ENCODE peak calls at places on chromosomes 4 and X, in six cellular contexts. G is neuronal stem cell, A is IMR-90, R is H9, Y is H1, D is trophoblast cell. L is an unnamed sample.

GRCh38 chrX:149629730-149630387 is 1.7 kb downstream of the TMEM185A start:
- DNase-seq in G (no peak), A (no peak), R (no peak), Y (no peak), D (no peak), L (no peak)

GRCh38 chr4:139223682-139224317 is 46.8 kb upstream of the ELF2 start:
- DNase-seq in G (no peak), A (peak; percentile 76), R (no peak), Y (no peak), D (no peak), L (no peak)

GRCh38 chr4:124537971-124538370 is 174.6 kb downstream of the ANKRD50 start:
- DNase-seq in G (no peak), A (no peak), R (no peak), Y (no peak), D (no peak), L (no peak)

GRCh38 chr4:3816256-3816825 is 50.2 kb downstream of the ADRA2C start:
- DNase-seq in G (no peak), A (no peak), R (no peak), Y (no peak), D (no peak), L (no peak)

GRCh38 chr4:154029171-154029570 is 240.3 kb upstream of the SFRP2 start:
- DNase-seq in G (no peak), A (no peak), R (no peak), Y (no peak), D (no peak), L (no peak)

GRCh38 chr4:153040677-153041076 is 104.6 kb downstream of the FHDC1 start:
- DNase-seq in G (no peak), A (no peak), R (no peak), Y (no peak), D (no peak), L (no peak)

GRCh38 chrX:150293311-150294013 is 69.7 kb upstream of the MAMLD1 start:
- DNase-seq in G (no peak), A (no peak), R (no peak), Y (no peak), D (no peak), L (no peak)

GRCh38 chr4:79653871-79654270 is 245.8 kb upstream of the GK2 start:
- DNase-seq in G (no peak), A (no peak), R (no peak), Y (no peak), D (no peak), L (no peak)

GRCh38 chr4:55458164-55458563 is 62.4 kb downstream of the TMEM165 start:
- DNase-seq in G (no peak), A (peak; percentile 46), R (no peak), Y (no peak), D (no peak), L (no peak)

GRCh38 chr4:105088110-105088879 is 58.4 kb upstream of the TET2 start:
- DNase-seq in G (no peak), A (peak; percentile 98), R (peak; percentile 48), Y (peak; percentile 43), D (peak; percentile 87), L (peak; percentile 93)

GRCh38 chr4:94390804-94391410 is 48.3 kb upstream of the HPGDS start:
- DNase-seq in G (no peak), A (peak; percentile 4), R (no peak), Y (no peak), D (no peak), L (no peak)

GRCh38 chr4:104758574-104758973 is 263.9 kb upstream of the CXXC4 start:
- DNase-seq in G (no peak), A (no peak), R (no peak), Y (no peak), D (no peak), L (no peak)

GRCh38 chr4:139919513-139919912 is 234.5 kb downstream of the MAML3 start:
- DNase-seq in G (no peak), A (peak; percentile 65), R (no peak), Y (no peak), D (no peak), L (peak; percentile 87)

GRCh38 chrX:57119416-57119815 is 1.9 kb downstream of the SPIN2B start:
- DNase-seq in G (no peak), A (no peak), R (no peak), Y (no peak), D (no peak), L (no peak)

GRCh38 chrX:134764202-134764785 is 106.0 kb upstream of the PLAC1 start:
- DNase-seq in G (no peak), A (no peak), R (no peak), Y (no peak), D (peak; percentile 5), L (peak; percentile 43)

GRCh38 chr4:8067274-8067936 is 91.2 kb downstream of the ABLIM2 start:
- DNase-seq in G (no peak), A (no peak), R (no peak), Y (no peak), D (no peak), L (no peak)

GRCh38 chrX:102765217-102765616 is 44.7 kb downstream of the GPRASP3 start:
- DNase-seq in G (no peak), A (peak; percentile 82), R (no peak), Y (no peak), D (no peak), L (peak; percentile 5)

GRCh38 chr4:134879019-134879418 is 677.4 kb upstream of the PABPC4L start:
- DNase-seq in G (no peak), A (no peak), R (no peak), Y (no peak), D (no peak), L (no peak)

GRCh38 chr4:83644677-83645639 is 109.0 kb downstream of the GPAT3 start:
- DNase-seq in G (peak; percentile 54), A (peak; percentile 65), R (no peak), Y (no peak), D (peak; percentile 37), L (peak; percentile 70)

GRCh38 chr4:3685081-3685645 is 81.0 kb upstream of the ADRA2C start:
- DNase-seq in G (no peak), A (no peak), R (peak; percentile 19), Y (no peak), D (no peak), L (no peak)

GRCh38 chr4:48779095-48779997 is 733 bp downstream of the FRYL start:
- DNase-seq in G (peak; percentile 67), A (peak; percentile 54), R (peak; percentile 40), Y (no peak), D (peak; percentile 30), L (peak; percentile 71)

GRCh38 chr4:48781968-48782367 is 1.9 kb upstream of the FRYL start:
- DNase-seq in G (no peak), A (no peak), R (no peak), Y (no peak), D (no peak), L (no peak)

GRCh38 chr4:48780867-48781219 is 764 bp upstream of the FRYL start:
- DNase-seq in G (no peak), A (peak; percentile 43), R (no peak), Y (no peak), D (no peak), L (no peak)

GRCh38 chr4:48778431-48779094 is 1.5 kb downstream of the FRYL start:
- DNase-seq in G (no peak), A (peak; percentile 57), R (no peak), Y (no peak), D (no peak), L (peak; percentile 56)

DNA sequence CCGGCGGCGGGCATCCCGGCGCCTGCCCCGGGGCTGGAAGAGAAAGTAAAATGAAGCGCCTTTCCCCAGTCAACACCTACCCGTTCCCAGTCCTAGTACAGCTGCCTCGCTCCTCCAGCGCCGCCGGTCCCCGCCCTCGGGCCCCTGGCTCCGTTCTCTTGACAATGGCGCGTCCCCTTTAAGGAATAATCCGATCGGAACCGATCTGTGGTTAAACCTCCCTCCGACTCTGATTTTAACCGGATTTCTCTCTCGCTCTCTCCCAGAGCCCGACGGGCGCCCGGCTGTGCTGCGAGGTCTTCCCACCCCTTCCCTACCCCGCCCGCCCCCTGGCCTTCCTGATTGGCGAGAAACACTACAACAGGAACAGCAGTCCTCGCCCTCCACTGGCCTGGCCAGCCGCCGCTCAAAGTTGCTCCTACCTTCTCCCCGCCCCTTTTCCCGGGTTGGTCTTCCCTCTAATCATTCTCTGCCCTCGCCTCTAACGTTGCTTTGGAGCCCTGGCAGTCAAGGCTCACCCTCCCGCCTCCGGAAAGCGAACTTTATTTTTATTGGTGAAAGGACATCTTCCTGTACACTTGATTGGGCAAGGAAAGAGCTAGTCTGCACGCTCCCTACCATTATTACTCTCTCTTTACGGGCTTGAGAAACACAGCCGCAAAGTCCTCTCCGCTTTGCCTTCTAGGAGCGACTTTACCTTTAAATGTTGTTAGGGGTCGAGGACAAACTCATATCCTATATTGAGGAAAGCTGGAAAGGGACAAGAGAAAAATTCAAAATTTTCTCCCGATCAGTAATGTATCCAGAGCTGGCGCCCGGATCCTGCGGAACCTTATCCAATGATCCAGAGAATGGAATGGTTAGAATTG is at the start of gene FRYL:
- DNase-seq in G (peak; percentile 99), A (peak; percentile 99), R (peak; percentile 100), Y (peak; percentile 99), D (peak; percentile 100), L (peak; percentile 100)
- H3K23ac ChIP-seq in G (peak within 1 kb of the TSS; percentile 87), A (peak within 1 kb of the TSS; percentile 84), R (peak within 1 kb of the TSS; percentile 71), Y (no peak within 1 kb of the TSS), D (no peak within 1 kb of the TSS), L (peak within 1 kb of the TSS; percentile 6)

DNA sequence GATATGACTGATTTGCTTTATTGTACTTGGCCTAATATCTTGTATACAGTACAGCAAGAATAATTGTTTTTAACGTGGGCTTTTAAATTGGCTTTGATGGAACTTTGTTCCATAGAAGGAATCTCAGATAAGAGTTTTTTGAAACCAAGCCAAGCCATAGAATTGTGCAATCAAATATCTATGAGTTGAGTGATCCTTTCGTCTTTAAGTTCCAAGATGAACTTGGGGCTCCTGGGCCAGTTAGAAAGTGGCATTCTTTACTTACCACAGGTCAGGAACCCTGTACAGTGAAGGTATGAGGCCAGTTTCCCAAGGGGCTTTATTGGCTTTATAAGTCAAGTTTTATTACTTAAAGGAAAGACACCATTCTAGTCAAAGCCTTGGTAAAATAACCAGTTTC is 2104.2 kb downstream of the PCDH7 start:
- DNase-seq in G (no peak), A (no peak), R (no peak), Y (no peak), D (no peak), L (no peak)
- H3K9me3 ChIP-seq in G (peaks cover 2% of the 10 kb centered on the region), A (peaks cover 2% of the 10 kb centered on the region), R (peaks cover 12% of the 10 kb centered on the region), Y (peaks cover 42% of the 10 kb centered on the region), D (peaks cover 4% of the 10 kb centered on the region), L (peaks cover 40% of the 10 kb centered on the region)

DNA sequence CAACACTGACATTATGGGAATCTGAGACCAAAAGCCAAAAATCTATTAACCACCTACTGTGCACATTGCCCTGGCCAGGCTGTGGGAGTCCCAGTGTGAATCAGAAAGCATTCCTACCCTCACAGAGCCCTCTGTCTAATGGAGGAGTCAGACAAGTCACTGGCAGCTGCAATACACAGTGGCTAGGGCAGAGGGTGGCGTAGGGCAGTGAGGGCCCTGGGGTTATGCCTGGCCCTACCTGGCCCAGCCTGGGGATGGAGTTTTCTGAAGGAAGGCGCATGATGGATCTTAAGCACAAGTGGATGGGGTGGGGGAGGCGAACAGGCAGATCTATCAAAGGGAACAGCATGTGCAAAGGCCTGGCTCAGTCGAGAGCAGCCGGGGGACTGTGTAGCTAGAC is 10.8 kb downstream of the JAKMIP1 start:
- DNase-seq in G (no peak), A (no peak), R (no peak), Y (no peak), D (no peak), L (no peak)
- H3K23ac ChIP-seq in G (peak overlapping the region; percentile 38), A (no peak overlapping the region), R (no peak overlapping the region), Y (no peak overlapping the region), D (no peak overlapping the region), L (no peak overlapping the region)

DNA sequence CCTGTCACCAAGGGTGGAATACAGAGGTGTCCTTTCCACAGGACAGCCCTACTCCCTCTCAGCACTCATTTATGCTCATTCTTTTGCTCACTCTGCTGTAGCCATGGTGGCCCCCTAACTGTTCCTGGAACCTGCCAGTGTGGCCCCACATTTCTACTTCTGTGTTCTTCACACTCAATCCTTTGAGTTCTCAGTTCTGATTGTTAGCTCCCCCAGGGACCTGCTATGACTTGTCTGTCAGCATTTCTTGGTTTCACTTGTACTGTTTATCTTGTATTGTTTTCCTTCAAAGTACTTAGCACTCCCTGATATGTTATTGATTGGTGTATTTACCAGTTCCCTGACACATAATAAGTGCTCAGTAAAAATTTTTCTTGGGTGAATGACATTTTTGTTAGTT is 14.9 kb downstream of the VBP1 start:
- DNase-seq in G (no peak), A (no peak), R (no peak), Y (no peak), D (no peak), L (no peak)
- H3K9me3 ChIP-seq in G (no peaks in the 10 kb centered on the region), A (no peaks in the 10 kb centered on the region), R (peaks cover 22% of the 10 kb centered on the region), Y (no peaks in the 10 kb centered on the region), D (no peaks in the 10 kb centered on the region), L (no peaks in the 10 kb centered on the region)